ENCODE peak calls at places on chromosomes 5 and 9, in seven cellular contexts. One of them, this sample, is unnamed.
A peak's percentile ranks its signal among the peaks of the same experiment; 100 is the strongest.

GRCh38 chr9:134339183-134339806 is 13.0 kb downstream of the RXRA start:
- DNase-seq in type B pancreatic cell: no peak
- DNase-seq in BJ: no peak
- DNase-seq in AG10803: peak; percentile 57
- DNase-seq in IMR-90: peak; percentile 59
- DNase-seq in body of pancreas: peak; percentile 51
- DNase-seq in fibroblast of the aortic adventitia: peak; percentile 64
- DNase-seq in this sample: no peak

GRCh38 chr9:17600962-17601593 is 22.2 kb downstream of the SH3GL2 start:
- DNase-seq in fibroblast of the aortic adventitia: peak; percentile 7
- DNase-seq in body of pancreas: no peak
- DNase-seq in AG10803: no peak
- DNase-seq in type B pancreatic cell: no peak
- DNase-seq in IMR-90: peak; percentile 60
- DNase-seq in BJ: peak; percentile 33
- DNase-seq in this sample: peak; percentile 65

GRCh38 chr9:88056876-88057275 is 81.4 kb downstream of the SPATA31C2 start:
- DNase-seq in IMR-90: peak; percentile 58
- DNase-seq in BJ: no peak
- DNase-seq in fibroblast of the aortic adventitia: peak; percentile 30
- DNase-seq in type B pancreatic cell: no peak
- DNase-seq in AG10803: peak; percentile 38
- DNase-seq in body of pancreas: no peak
- DNase-seq in this sample: peak; percentile 55

GRCh38 chr5:103499236-103499635 is 63.4 kb downstream of the NUDT12 start:
- DNase-seq in IMR-90: no peak
- DNase-seq in type B pancreatic cell: no peak
- DNase-seq in BJ: no peak
- DNase-seq in body of pancreas: no peak
- DNase-seq in fibroblast of the aortic adventitia: no peak
- DNase-seq in AG10803: no peak
- DNase-seq in this sample: no peak

GRCh38 chr5:72790188-72790587 is 26.3 kb upstream of the TNPO1 start:
- DNase-seq in body of pancreas: no peak
- DNase-seq in BJ: peak; percentile 35
- DNase-seq in fibroblast of the aortic adventitia: peak; percentile 55
- DNase-seq in AG10803: peak; percentile 31
- DNase-seq in IMR-90: peak; percentile 19
- DNase-seq in type B pancreatic cell: no peak
- DNase-seq in this sample: peak; percentile 5

GRCh38 chr9:134651226-134651905 is 9.8 kb downstream of the COL5A1 start:
- DNase-seq in BJ: no peak
- DNase-seq in type B pancreatic cell: no peak
- DNase-seq in fibroblast of the aortic adventitia: no peak
- DNase-seq in AG10803: no peak
- DNase-seq in body of pancreas: no peak
- DNase-seq in IMR-90: no peak
- DNase-seq in this sample: no peak

GRCh38 chr9:134026561-134026960 is 1.3 kb downstream of the BRD3OS start:
- DNase-seq in AG10803: no peak
- DNase-seq in fibroblast of the aortic adventitia: no peak
- DNase-seq in type B pancreatic cell: no peak
- DNase-seq in IMR-90: no peak
- DNase-seq in BJ: no peak
- DNase-seq in body of pancreas: no peak
- DNase-seq in this sample: no peak

GRCh38 chr5:87944553-87945320 is 323.9 kb downstream of the TMEM161B start:
- DNase-seq in fibroblast of the aortic adventitia: no peak
- DNase-seq in AG10803: no peak
- DNase-seq in type B pancreatic cell: no peak
- DNase-seq in BJ: no peak
- DNase-seq in IMR-90: no peak
- DNase-seq in body of pancreas: no peak
- DNase-seq in this sample: peak; percentile 79

GRCh38 chr9:82419827-82420486 is 431.4 kb downstream of the SPATA31D1 start:
- DNase-seq in AG10803: no peak
- DNase-seq in fibroblast of the aortic adventitia: no peak
- DNase-seq in body of pancreas: no peak
- DNase-seq in BJ: no peak
- DNase-seq in type B pancreatic cell: no peak
- DNase-seq in IMR-90: no peak
- DNase-seq in this sample: no peak

GRCh38 chr5:136129445-136129844 is 3.2 kb upstream of the SMAD5 start:
- DNase-seq in type B pancreatic cell: no peak
- DNase-seq in IMR-90: no peak
- DNase-seq in AG10803: no peak
- DNase-seq in body of pancreas: no peak
- DNase-seq in fibroblast of the aortic adventitia: no peak
- DNase-seq in BJ: no peak
- DNase-seq in this sample: no peak

GRCh38 chr5:97929383-97929782 is 746.3 kb upstream of the RIOK2 start:
- DNase-seq in BJ: no peak
- DNase-seq in fibroblast of the aortic adventitia: peak; percentile 7
- DNase-seq in body of pancreas: no peak
- DNase-seq in IMR-90: peak; percentile 69
- DNase-seq in type B pancreatic cell: no peak
- DNase-seq in AG10803: peak; percentile 11
- DNase-seq in this sample: no peak

GRCh38 chr5:58458851-58459275 is 1.0 kb downstream of the PLK2 start:
- DNase-seq in AG10803: peak; percentile 23
- DNase-seq in IMR-90: no peak
- DNase-seq in type B pancreatic cell: no peak
- DNase-seq in BJ: no peak
- DNase-seq in body of pancreas: no peak
- DNase-seq in fibroblast of the aortic adventitia: no peak
- DNase-seq in this sample: peak; percentile 57

DNA sequence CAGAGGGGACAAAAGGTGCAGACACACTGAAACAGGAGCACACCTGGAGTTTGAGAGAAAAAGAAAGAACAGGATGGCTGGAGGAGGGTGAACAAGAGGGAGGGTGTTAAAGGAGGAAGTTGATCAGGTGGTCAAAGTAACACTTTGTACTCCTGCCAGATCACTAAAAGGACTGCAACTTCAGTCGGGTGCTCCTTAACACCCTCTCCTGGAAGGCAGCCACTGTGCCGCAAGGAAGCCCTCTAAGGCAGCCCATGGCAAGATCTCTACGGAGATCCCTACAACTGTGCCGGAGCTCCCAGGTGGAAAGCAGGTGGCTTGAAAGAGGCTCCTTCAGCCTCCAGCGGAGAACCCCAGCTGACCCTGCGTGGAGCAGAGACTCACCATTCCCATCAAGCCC is 124.4 kb upstream of the MSX2 start:
- DNase-seq in BJ: no peak
- DNase-seq in AG10803: no peak
- DNase-seq in type B pancreatic cell: no peak
- DNase-seq in body of pancreas: no peak
- DNase-seq in fibroblast of the aortic adventitia: no peak
- DNase-seq in IMR-90: no peak
- DNase-seq in this sample: no peak
- TF ChIP-seq CTCF in BJ: no peak
- TF ChIP-seq CTCF in AG10803: no peak
- TF ChIP-seq CTCF in type B pancreatic cell: no peak
- TF ChIP-seq CTCF in body of pancreas: no peak
- TF ChIP-seq CTCF in fibroblast of the aortic adventitia: no peak
- TF ChIP-seq CTCF in IMR-90: no peak
- TF ChIP-seq CTCF in this sample: no peak

GRCh38 chr5:149917073-149917676 is 27.4 kb downstream of the PDE6A start:
- DNase-seq in fibroblast of the aortic adventitia: peak; percentile 57
- DNase-seq in BJ: no peak
- DNase-seq in IMR-90: peak; percentile 11
- DNase-seq in body of pancreas: no peak
- DNase-seq in type B pancreatic cell: no peak
- DNase-seq in AG10803: no peak
- DNase-seq in this sample: peak; percentile 50
- TF ChIP-seq CTCF in fibroblast of the aortic adventitia: no peak
- TF ChIP-seq CTCF in BJ: no peak
- TF ChIP-seq CTCF in IMR-90: no peak
- TF ChIP-seq CTCF in body of pancreas: no peak
- TF ChIP-seq CTCF in type B pancreatic cell: no peak
- TF ChIP-seq CTCF in AG10803: no peak
- TF ChIP-seq CTCF in this sample: no peak

GRCh38 chr5:133365326-133365725 is 247.0 kb downstream of the FSTL4 start:
- DNase-seq in body of pancreas: no peak
- DNase-seq in type B pancreatic cell: no peak
- DNase-seq in BJ: no peak
- DNase-seq in fibroblast of the aortic adventitia: no peak
- DNase-seq in IMR-90: no peak
- DNase-seq in AG10803: no peak
- DNase-seq in this sample: no peak
- TF ChIP-seq CTCF in body of pancreas: no peak
- TF ChIP-seq CTCF in type B pancreatic cell: peak; percentile 75
- TF ChIP-seq CTCF in BJ: no peak
- TF ChIP-seq CTCF in fibroblast of the aortic adventitia: peak; percentile 6
- TF ChIP-seq CTCF in IMR-90: peak; percentile 3
- TF ChIP-seq CTCF in AG10803: no peak
- TF ChIP-seq CTCF in this sample: peak; percentile 25

GRCh38 chr5:167888395-167888794 is 403.1 kb upstream of the WWC1 start:
- DNase-seq in fibroblast of the aortic adventitia: no peak
- DNase-seq in type B pancreatic cell: no peak
- DNase-seq in body of pancreas: no peak
- DNase-seq in AG10803: no peak
- DNase-seq in IMR-90: no peak
- DNase-seq in BJ: no peak
- DNase-seq in this sample: no peak
- TF ChIP-seq CTCF in fibroblast of the aortic adventitia: no peak
- TF ChIP-seq CTCF in type B pancreatic cell: no peak
- TF ChIP-seq CTCF in body of pancreas: no peak
- TF ChIP-seq CTCF in AG10803: no peak
- TF ChIP-seq CTCF in IMR-90: no peak
- TF ChIP-seq CTCF in BJ: peak; percentile 2
- TF ChIP-seq CTCF in this sample: peak; percentile 8

GRCh38 chr5:114221807-114222206 is 140.1 kb upstream of the KCNN2 start:
- DNase-seq in fibroblast of the aortic adventitia: no peak
- DNase-seq in IMR-90: peak; percentile 50
- DNase-seq in body of pancreas: no peak
- DNase-seq in type B pancreatic cell: no peak
- DNase-seq in AG10803: no peak
- DNase-seq in BJ: no peak
- DNase-seq in this sample: no peak

DNA sequence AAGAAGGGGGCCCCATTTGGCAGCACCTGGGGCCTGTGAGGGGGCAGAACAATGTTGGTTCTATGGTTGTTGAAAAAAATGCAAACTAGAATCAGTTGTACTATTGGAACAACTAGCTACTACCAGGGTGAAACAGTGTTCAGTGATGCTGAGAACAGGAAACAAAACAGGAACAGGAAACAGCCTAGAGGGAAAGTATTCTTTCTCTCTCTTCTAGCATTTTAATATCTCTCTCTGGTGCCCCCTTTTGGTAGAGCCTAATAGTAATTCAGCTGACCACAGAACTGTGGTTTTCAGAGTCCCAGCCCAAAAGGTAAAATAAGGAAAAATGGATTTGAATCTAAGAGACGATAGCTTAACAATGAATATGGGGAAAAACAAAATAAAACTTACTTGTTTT is 138.0 kb upstream of the KCNN2 start:
- DNase-seq in IMR-90: no peak
- DNase-seq in AG10803: peak; percentile 0
- DNase-seq in fibroblast of the aortic adventitia: no peak
- DNase-seq in body of pancreas: peak; percentile 24
- DNase-seq in BJ: no peak
- DNase-seq in type B pancreatic cell: no peak
- DNase-seq in this sample: peak; percentile 3
- TF ChIP-seq CTCF in IMR-90: peak; percentile 21
- TF ChIP-seq CTCF in AG10803: peak; percentile 34
- TF ChIP-seq CTCF in fibroblast of the aortic adventitia: no peak
- TF ChIP-seq CTCF in body of pancreas: no peak
- TF ChIP-seq CTCF in BJ: no peak
- TF ChIP-seq CTCF in type B pancreatic cell: peak; percentile 60
- TF ChIP-seq CTCF in this sample: peak; percentile 29

GRCh38 chr9:68683433-68683832 is 21.6 kb upstream of the PIP5K1B start:
- DNase-seq in IMR-90: no peak
- DNase-seq in AG10803: no peak
- DNase-seq in body of pancreas: no peak
- DNase-seq in BJ: no peak
- DNase-seq in fibroblast of the aortic adventitia: no peak
- DNase-seq in type B pancreatic cell: no peak
- DNase-seq in this sample: no peak

GRCh38 chr9:68690088-68690487 is 15.0 kb upstream of the PIP5K1B start:
- DNase-seq in BJ: no peak
- DNase-seq in body of pancreas: peak; percentile 77
- DNase-seq in fibroblast of the aortic adventitia: peak; percentile 52
- DNase-seq in AG10803: no peak
- DNase-seq in IMR-90: no peak
- DNase-seq in type B pancreatic cell: no peak
- DNase-seq in this sample: no peak

GRCh38 chr9:68685213-68685612 is 19.8 kb upstream of the PIP5K1B start:
- DNase-seq in fibroblast of the aortic adventitia: no peak
- DNase-seq in BJ: no peak
- DNase-seq in type B pancreatic cell: no peak
- DNase-seq in AG10803: no peak
- DNase-seq in body of pancreas: no peak
- DNase-seq in IMR-90: no peak
- DNase-seq in this sample: no peak

DNA sequence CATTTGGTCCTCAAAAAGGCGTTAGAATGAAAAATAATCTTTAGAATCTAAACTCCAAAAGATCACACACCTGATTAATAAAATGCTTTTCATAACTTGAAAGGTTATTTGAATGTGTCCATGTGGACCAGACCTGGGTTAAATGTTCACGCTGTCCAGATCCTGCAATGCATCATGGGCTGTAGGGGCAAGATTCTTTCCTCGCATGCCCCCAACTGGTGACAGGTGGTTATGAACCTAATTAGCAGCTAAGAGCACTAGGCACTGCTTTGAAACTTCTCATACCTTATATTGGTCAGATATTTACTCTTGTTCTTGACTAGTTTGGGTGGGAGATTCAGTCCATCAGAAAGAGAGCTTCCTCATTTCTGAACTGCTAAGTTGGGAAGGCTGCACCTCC is 19.3 kb upstream of the PIP5K1B start:
- DNase-seq in body of pancreas: peak; percentile 53
- DNase-seq in AG10803: no peak
- DNase-seq in BJ: no peak
- DNase-seq in type B pancreatic cell: no peak
- DNase-seq in fibroblast of the aortic adventitia: no peak
- DNase-seq in IMR-90: no peak
- DNase-seq in this sample: no peak
- TF ChIP-seq CTCF in body of pancreas: peak; percentile 13
- TF ChIP-seq CTCF in AG10803: peak; percentile 25
- TF ChIP-seq CTCF in BJ: peak; percentile 17
- TF ChIP-seq CTCF in type B pancreatic cell: peak; percentile 49
- TF ChIP-seq CTCF in fibroblast of the aortic adventitia: no peak
- TF ChIP-seq CTCF in IMR-90: peak; percentile 24
- TF ChIP-seq CTCF in this sample: no peak

This sample was measured in astrocyte of the spinal cord.